ENCODE peak calls at places on chromosomes 5 and 9, in four cellular contexts. D, I, K and L are unnamed samples.

GRCh38 chr5:113223831-113224604 is 210.8 kb downstream of the TSSK1B start:
- DNase-seq in I (no peak), K (no peak), D (no peak), L (no peak)

GRCh38 chr5:16712600-16712999 is 95.8 kb upstream of the RETREG1 start:
- DNase-seq in D (no peak), I (no peak), K (no peak), L (no peak)

GRCh38 chr9:108182950-108183381 is 672.8 kb downstream of the ACTL7B start:
- DNase-seq in I (no peak), K (no peak), D (no peak), L (no peak)

GRCh38 chr5:114702111-114702510 is 340.2 kb downstream of the KCNN2 start:
- DNase-seq in D (no peak), I (no peak), K (no peak), L (no peak)

GRCh38 chr5:133121080-133121479 is 69.3 kb downstream of the HSPA4 start:
- DNase-seq in D (no peak), I (no peak), K (no peak), L (no peak)

GRCh38 chr9:126319651-126320050 is 7.0 kb upstream of the MVB12B start:
- DNase-seq in I (no peak), K (no peak), D (no peak), L (no peak)

GRCh38 chr5:32612134-32612888 is 27.0 kb downstream of the SUB1 start:
- DNase-seq in K (no peak), I (no peak), D (no peak), L (no peak)

GRCh38 chr5:54873696-54874095 is 111.7 kb downstream of the ESM1 start:
- DNase-seq in I (no peak), K (no peak), D (no peak), L (no peak)

GRCh38 chr5:54644226-54644625 is 126.7 kb downstream of the SNX18 start:
- DNase-seq in K (no peak), I (no peak), D (no peak), L (no peak)

GRCh38 chr5:125140855-125141254 is 394.4 kb upstream of the ZNF608 start:
- DNase-seq in I (no peak), D (no peak), K (no peak), L (no peak)

GRCh38 chr5:51986733-51987132 is 603.5 kb downstream of the ISL1 start:
- DNase-seq in D (no peak), K (no peak), I (no peak), L (no peak)

GRCh38 chr5:56962286-56962685 is 10.4 kb upstream of the MIER3 start:
- DNase-seq in D (no peak), K (no peak), I (no peak), L (no peak)

GRCh38 chr9:14585730-14586473 is 107.3 kb downstream of the ZDHHC21 start:
- DNase-seq in K (no peak), D (no peak), I (no peak), L (no peak)

GRCh38 chr5:133925866-133926488 is 42.4 kb downstream of the C5orf15 start:
- DNase-seq in D (no peak), I (no peak), K (no peak), L (no peak)

GRCh38 chr9:132214027-132214622 is 52.3 kb downstream of the NTNG2 start:
- DNase-seq in I (peak), K (no peak), D (no peak), L (peak)

GRCh38 chr9:27394154-27394825 is 97.3 kb upstream of the EQTN start:
- DNase-seq in D (no peak), K (no peak), I (no peak), L (no peak)

GRCh38 chr5:133267601-133268000 is 215.8 kb downstream of the HSPA4 start:
- DNase-seq in K (no peak), I (no peak), D (no peak), L (no peak)

GRCh38 chr5:135822286-135822685 is 12.2 kb upstream of the SLC25A48 start:
- DNase-seq in D (no peak), K (no peak), I (no peak), L (no peak)

GRCh38 chr5:55711531-55712022 is 547 bp downstream of the SLC38A9 start:
- DNase-seq in D (no peak), I (peak), K (no peak), L (no peak)

GRCh38 chr5:168089201-168089887 is 202.1 kb upstream of the WWC1 start:
- DNase-seq in I (no peak), K (no peak), D (no peak), L (no peak)

GRCh38 chr5:39452846-39453245 is 28.1 kb upstream of the DAB2 start:
- DNase-seq in D (no peak), I (no peak), K (no peak), L (no peak)

GRCh38 chr9:128575469-128575868 is 23.1 kb downstream of the SPTAN1 start:
- DNase-seq in I (no peak), K (no peak), D (no peak), L (no peak)

GRCh38 chr9:117076571-117077300 is 338.1 kb downstream of the ASTN2 start:
- DNase-seq in D (no peak), K (no peak), I (no peak), L (no peak)

GRCh38 chr9:115642285-115642684 is 511.3 kb upstream of the PAPPA start:
- DNase-seq in K (no peak), I (no peak), D (no peak), L (no peak)

GRCh38 chr5:59506285-59506877 is 387.1 kb downstream of the PDE4D start:
- DNase-seq in I (no peak), K (no peak), D (no peak), L (no peak)

GRCh38 chr9:101536938-101537337 is 3.3 kb downstream of the RNF20 start:
- DNase-seq in D (no peak), K (no peak), I (no peak), L (no peak)

GRCh38 chr9:20994486-20994885 is 37.0 kb downstream of the HACD4 start:
- DNase-seq in D (no peak), K (no peak), I (no peak), L (no peak)

GRCh38 chr9:121662359-121662758 is 10.9 kb downstream of the DAB2IP start:
- DNase-seq in D (no peak), I (no peak), K (no peak), L (no peak)

GRCh38 chr9:105993921-105994715 is 299.8 kb downstream of the TMEM38B start:
- DNase-seq in I (no peak), K (no peak), D (no peak), L (no peak)
- H3K4me3 ChIP-seq in I (no peak), K (no peak), D (no peak), L (no peak)

GRCh38 chr5:73370620-73371583 is 77.7 kb downstream of the FOXD1 start:
- DNase-seq in I (peak), K (no peak), D (no peak), L (no peak)

GRCh38 chr5:73375949-73376348 is 72.6 kb downstream of the FOXD1 start:
- DNase-seq in D (no peak), K (no peak), I (no peak), L (no peak)

GRCh38 chr5:73376618-73377170 is 71.9 kb downstream of the FOXD1 start:
- DNase-seq in D (no peak), I (no peak), K (no peak), L (no peak)

GRCh38 chr5:73374520-73375235 is 73.9 kb downstream of the FOXD1 start:
- DNase-seq in D (no peak), K (no peak), I (no peak), L (no peak)

GRCh38 chr5:73373814-73374510 is 74.6 kb downstream of the FOXD1 start:
- DNase-seq in I (no peak), D (no peak), K (no peak), L (no peak)
- TF ChIP-seq EP300 in I (no peak), D (no peak), K (no peak), L (no peak)

DNA sequence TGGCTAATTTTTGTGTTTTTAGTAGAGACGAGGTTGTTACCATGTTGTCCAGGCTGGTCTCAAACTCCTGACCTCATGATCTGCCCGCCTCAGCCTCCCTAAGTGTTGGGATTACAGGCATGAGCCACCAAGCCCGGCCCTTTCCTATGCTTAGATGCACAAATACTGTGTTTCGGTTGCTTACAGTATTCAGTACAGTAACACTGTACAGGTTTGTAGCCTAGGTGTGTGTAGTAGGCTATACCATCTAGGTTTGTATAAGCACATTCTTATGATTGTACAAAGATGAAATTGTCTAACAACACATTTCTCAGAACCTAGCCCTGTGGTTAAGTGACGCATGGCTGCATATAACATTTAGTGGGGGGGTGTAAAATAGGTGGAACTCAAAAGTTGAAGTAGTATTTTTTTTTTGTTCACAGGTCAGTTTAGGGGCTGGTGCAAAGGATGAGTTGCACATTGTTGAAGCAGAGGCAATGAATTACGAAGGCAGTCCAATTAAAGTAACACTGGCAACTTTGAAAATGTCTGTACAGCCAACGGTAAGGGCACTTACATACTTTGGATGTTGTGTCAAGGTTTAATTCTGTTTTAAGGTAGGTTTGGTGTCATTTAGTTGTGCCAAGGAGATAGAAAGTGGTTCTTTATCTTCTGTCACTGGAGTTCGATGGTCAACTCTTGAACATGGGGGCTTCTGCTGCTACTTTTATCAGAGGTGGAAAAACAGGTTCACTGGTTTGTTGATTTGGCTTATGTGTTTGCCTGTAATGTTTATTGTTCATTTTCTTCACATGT is 3.4 kb downstream of the NPM1 start:
- DNase-seq in I (no peak), K (no peak), D (no peak), L (no peak)
- H3K4me3 ChIP-seq in I (peak), K (peak), D (no peak), L (no peak)

GRCh38 chr5:138946241-138946623 is 71.1 kb upstream of the LRRTM2 start:
- DNase-seq in D (no peak), K (no peak), I (no peak), L (peak)

GRCh38 chr5:138947780-138948179 is 72.6 kb upstream of the LRRTM2 start:
- DNase-seq in K (no peak), I (no peak), D (no peak), L (peak)

GRCh38 chr5:138948391-138949222 is 73.5 kb upstream of the LRRTM2 start:
- DNase-seq in I (no peak), D (no peak), K (no peak), L (peak)

GRCh38 chr5:138945421-138946240 is 70.5 kb upstream of the LRRTM2 start:
- DNase-seq in I (no peak), D (no peak), K (peak), L (peak)

GRCh38 chr5:138946831-138947560 is 71.9 kb upstream of the LRRTM2 start:
- DNase-seq in D (no peak), I (no peak), K (peak), L (peak)
- TF ChIP-seq EP300 in D (no peak), I (no peak), K (no peak), L (no peak)